ENCODE peak calls at places on chromosome 19, in eight cellular contexts. One of them, this sample, is unnamed.

GRCh38 chr19:11457115-11457514 is 21.7 kb downstream of the PRKCSH start:
- DNase-seq in AG10803: no peak
- DNase-seq in PC-9: no peak
- DNase-seq in activated CD4-positive, CD25-positive, alpha-beta regulatory T cell treated with anti-CD3 and anti-CD28 coated beads, Interleukin-2, amount 50 U/mL, for 16 hours: no peak
- DNase-seq in stimulated activated CD4-positive, alpha-beta T cell treated with anti-CD3 and anti-CD28 coated beads, Interleukin-2, amount 100 ng/mL, for 24 hours: no peak
- DNase-seq in central memory CD4-positive, alpha-beta T cell: no peak
- DNase-seq in erythroblast: no peak
- DNase-seq in EH: peak
- DNase-seq in this sample: no peak

GRCh38 chr19:58053480-58054156 is 5.5 kb upstream of the ZNF135 start:
- DNase-seq in EH: no peak
- DNase-seq in stimulated activated CD4-positive, alpha-beta T cell treated with anti-CD3 and anti-CD28 coated beads, Interleukin-2, amount 100 ng/mL, for 24 hours: no peak
- DNase-seq in AG10803: no peak
- DNase-seq in erythroblast: no peak
- DNase-seq in PC-9: no peak
- DNase-seq in activated CD4-positive, CD25-positive, alpha-beta regulatory T cell treated with anti-CD3 and anti-CD28 coated beads, Interleukin-2, amount 50 U/mL, for 16 hours: no peak
- DNase-seq in central memory CD4-positive, alpha-beta T cell: no peak
- DNase-seq in this sample: no peak

GRCh38 chr19:13181747-13182388 is 31.7 kb downstream of the IER2 start:
- DNase-seq in stimulated activated CD4-positive, alpha-beta T cell treated with anti-CD3 and anti-CD28 coated beads, Interleukin-2, amount 100 ng/mL, for 24 hours: peak
- DNase-seq in erythroblast: no peak
- DNase-seq in AG10803: peak
- DNase-seq in central memory CD4-positive, alpha-beta T cell: no peak
- DNase-seq in activated CD4-positive, CD25-positive, alpha-beta regulatory T cell treated with anti-CD3 and anti-CD28 coated beads, Interleukin-2, amount 50 U/mL, for 16 hours: no peak
- DNase-seq in EH: peak
- DNase-seq in PC-9: no peak
- DNase-seq in this sample: peak

GRCh38 chr19:2429917-2430570 is 2.7 kb upstream of the TIMM13 start:
- DNase-seq in AG10803: no peak
- DNase-seq in erythroblast: no peak
- DNase-seq in stimulated activated CD4-positive, alpha-beta T cell treated with anti-CD3 and anti-CD28 coated beads, Interleukin-2, amount 100 ng/mL, for 24 hours: no peak
- DNase-seq in PC-9: no peak
- DNase-seq in EH: no peak
- DNase-seq in central memory CD4-positive, alpha-beta T cell: no peak
- DNase-seq in activated CD4-positive, CD25-positive, alpha-beta regulatory T cell treated with anti-CD3 and anti-CD28 coated beads, Interleukin-2, amount 50 U/mL, for 16 hours: no peak
- DNase-seq in this sample: no peak

GRCh38 chr19:623974-624373 is 9.4 kb downstream of the POLRMT start:
- DNase-seq in erythroblast: no peak
- DNase-seq in PC-9: no peak
- DNase-seq in EH: peak
- DNase-seq in central memory CD4-positive, alpha-beta T cell: no peak
- DNase-seq in AG10803: peak
- DNase-seq in stimulated activated CD4-positive, alpha-beta T cell treated with anti-CD3 and anti-CD28 coated beads, Interleukin-2, amount 100 ng/mL, for 24 hours: no peak
- DNase-seq in activated CD4-positive, CD25-positive, alpha-beta regulatory T cell treated with anti-CD3 and anti-CD28 coated beads, Interleukin-2, amount 50 U/mL, for 16 hours: no peak
- DNase-seq in this sample: no peak

GRCh38 chr19:11091343-11092153 is 2.3 kb downstream of the LDLR start:
- DNase-seq in AG10803: peak
- DNase-seq in central memory CD4-positive, alpha-beta T cell: peak
- DNase-seq in stimulated activated CD4-positive, alpha-beta T cell treated with anti-CD3 and anti-CD28 coated beads, Interleukin-2, amount 100 ng/mL, for 24 hours: peak
- DNase-seq in PC-9: peak
- DNase-seq in activated CD4-positive, CD25-positive, alpha-beta regulatory T cell treated with anti-CD3 and anti-CD28 coated beads, Interleukin-2, amount 50 U/mL, for 16 hours: peak
- DNase-seq in erythroblast: peak
- DNase-seq in EH: peak
- DNase-seq in this sample: no peak

GRCh38 chr19:32928806-32929205 is 43.0 kb downstream of the CEP89 start:
- DNase-seq in EH: no peak
- DNase-seq in central memory CD4-positive, alpha-beta T cell: no peak
- DNase-seq in activated CD4-positive, CD25-positive, alpha-beta regulatory T cell treated with anti-CD3 and anti-CD28 coated beads, Interleukin-2, amount 50 U/mL, for 16 hours: no peak
- DNase-seq in AG10803: no peak
- DNase-seq in stimulated activated CD4-positive, alpha-beta T cell treated with anti-CD3 and anti-CD28 coated beads, Interleukin-2, amount 100 ng/mL, for 24 hours: no peak
- DNase-seq in PC-9: peak
- DNase-seq in erythroblast: no peak
- DNase-seq in this sample: no peak

GRCh38 chr19:47757617-47758432 is 12.5 kb downstream of the NOP53 start:
- DNase-seq in erythroblast: no peak
- DNase-seq in activated CD4-positive, CD25-positive, alpha-beta regulatory T cell treated with anti-CD3 and anti-CD28 coated beads, Interleukin-2, amount 50 U/mL, for 16 hours: no peak
- DNase-seq in stimulated activated CD4-positive, alpha-beta T cell treated with anti-CD3 and anti-CD28 coated beads, Interleukin-2, amount 100 ng/mL, for 24 hours: no peak
- DNase-seq in PC-9: no peak
- DNase-seq in EH: no peak
- DNase-seq in AG10803: no peak
- DNase-seq in central memory CD4-positive, alpha-beta T cell: no peak
- DNase-seq in this sample: no peak

GRCh38 chr19:7480222-7480974 is 8.4 kb downstream of the PEX11G start:
- DNase-seq in central memory CD4-positive, alpha-beta T cell: no peak
- DNase-seq in activated CD4-positive, CD25-positive, alpha-beta regulatory T cell treated with anti-CD3 and anti-CD28 coated beads, Interleukin-2, amount 50 U/mL, for 16 hours: no peak
- DNase-seq in EH: no peak
- DNase-seq in PC-9: no peak
- DNase-seq in stimulated activated CD4-positive, alpha-beta T cell treated with anti-CD3 and anti-CD28 coated beads, Interleukin-2, amount 100 ng/mL, for 24 hours: no peak
- DNase-seq in AG10803: no peak
- DNase-seq in erythroblast: no peak
- DNase-seq in this sample: no peak